ENCODE peak calls at places on chromosome 6, in ten cellular contexts. F is fibroblast of mammary gland, B is HFF-Myc, D is ascending aorta, M is PC-3, S is tibial nerve, W is cardiac fibroblast, C is AG04450, Y is left lung, Z is foreskin fibroblast. O is an unnamed sample.

GRCh38 chr6:151209071-151209831 is 30.5 kb upstream of the AKAP12 start:
- DNase-seq in F (peak), Z (peak), W (no peak), D (no peak), Y (no peak), B (no peak), S (no peak), M (peak), C (no peak), O (no peak)

GRCh38 chr6:39263299-39264037 is 34.2 kb upstream of the KCNK5 start:
- DNase-seq in S (no peak), D (no peak), B (no peak), Z (no peak), F (peak), W (no peak), Y (no peak), C (no peak), M (peak), O (no peak)

GRCh38 chr6:15443119-15443518 is 197.2 kb downstream of the JARID2 start:
- DNase-seq in W (peak), B (peak), M (peak), C (peak), S (no peak), Z (peak), F (peak), Y (no peak), D (no peak), O (peak)

GRCh38 chr6:166903500-166903899 is 52.9 kb downstream of the RNASET2 start:
- DNase-seq in S (no peak), M (no peak), D (no peak), Z (no peak), Y (no peak), B (no peak), C (no peak), F (no peak), W (no peak), O (no peak)

GRCh38 chr6:13375360-13375878 is 47.1 kb upstream of the TBC1D7 start:
- DNase-seq in M (no peak), F (no peak), Z (no peak), S (no peak), B (no peak), Y (no peak), D (no peak), W (no peak), C (no peak), O (no peak)

GRCh38 chr6:30206799-30207618 is 6.2 kb downstream of the TRIM26 start:
- DNase-seq in Z (peak), B (peak), Y (no peak), F (peak), W (peak), D (no peak), M (no peak), C (no peak), S (no peak), O (no peak)

GRCh38 chr6:168206681-168207274 is 112.8 kb downstream of the DACT2 start:
- DNase-seq in Y (no peak), S (no peak), C (no peak), W (no peak), F (no peak), M (no peak), D (no peak), Z (no peak), B (no peak), O (no peak)

GRCh38 chr6:70846207-70846835 is 110.5 kb downstream of the B3GAT2 start:
- DNase-seq in Z (no peak), S (no peak), B (no peak), C (no peak), M (no peak), D (no peak), Y (no peak), F (no peak), W (no peak), O (no peak)

GRCh38 chr6:48016027-48016755 is 94.8 kb downstream of the PTCHD4 start:
- DNase-seq in B (no peak), M (no peak), C (no peak), Z (no peak), W (no peak), F (no peak), S (no peak), D (no peak), Y (no peak), O (no peak)

GRCh38 chr6:6557871-6558270 is 30.6 kb upstream of the LY86 start:
- DNase-seq in M (no peak), Y (no peak), C (no peak), D (no peak), B (no peak), Z (no peak), S (no peak), W (no peak), F (no peak), O (no peak)

GRCh38 chr6:106363401-106364138 is 3.1 kb downstream of the CRYBG1 start:
- DNase-seq in C (no peak), S (no peak), W (no peak), D (no peak), Z (no peak), Y (no peak), M (peak), F (no peak), B (no peak), O (no peak)

GRCh38 chr6:110816677-110817076 is 1.4 kb upstream of the CDK19 start:
- DNase-seq in D (no peak), W (no peak), Z (no peak), B (no peak), S (no peak), F (no peak), C (no peak), Y (no peak), M (no peak), O (no peak)

GRCh38 chr6:110609101-110609500 is 132.7 kb upstream of the SLC22A16 start:
- DNase-seq in B (no peak), C (no peak), Z (no peak), Y (no peak), S (no peak), M (no peak), W (peak), F (no peak), D (no peak), O (no peak)

GRCh38 chr6:144343736-144344428 is 58.7 kb downstream of the UTRN start:
- DNase-seq in W (no peak), D (no peak), Z (no peak), Y (no peak), C (no peak), S (no peak), F (no peak), B (no peak), M (no peak), O (no peak)

GRCh38 chr6:819122-819521 is 126.2 kb upstream of the EXOC2 start:
- DNase-seq in D (no peak), Y (no peak), Z (no peak), M (no peak), S (no peak), C (no peak), W (no peak), F (no peak), B (no peak), O (no peak)

GRCh38 chr6:68046756-68047155 is 588.3 kb upstream of the ADGRB3 start:
- DNase-seq in C (no peak), D (no peak), Y (no peak), M (no peak), Z (no peak), F (no peak), S (no peak), B (no peak), W (no peak), O (no peak)

GRCh38 chr6:142947702-142948480 is 2.9 kb upstream of the HIVEP2 start:
- DNase-seq in M (peak), Y (no peak), D (no peak), W (no peak), B (no peak), C (no peak), Z (no peak), S (no peak), F (no peak), O (no peak)

GRCh38 chr6:143441680-143442359 is 8.7 kb downstream of the ADAT2 start:
- DNase-seq in C (peak), W (peak), D (no peak), S (no peak), M (peak), F (peak), Y (no peak), B (no peak), Z (no peak), O (peak)

GRCh38 chr6:101531538-101531937 is 138.0 kb downstream of the GRIK2 start:
- DNase-seq in D (no peak), C (no peak), F (no peak), Z (no peak), Y (no peak), B (no peak), M (no peak), W (no peak), S (no peak), O (no peak)

GRCh38 chr6:101534386-101534785 is 140.9 kb downstream of the GRIK2 start:
- DNase-seq in D (no peak), Y (no peak), Z (peak), F (peak), B (no peak), C (no peak), W (peak), S (no peak), M (no peak), O (peak)

GRCh38 chr6:101537917-101538316 is 144.4 kb downstream of the GRIK2 start:
- DNase-seq in C (no peak), D (no peak), Z (no peak), W (peak), S (no peak), M (no peak), F (no peak), B (no peak), Y (no peak), O (no peak)

GRCh38 chr6:101539510-101540245 is 146.2 kb downstream of the GRIK2 start:
- DNase-seq in D (no peak), Z (peak), W (peak), C (no peak), S (no peak), M (peak), F (peak), Y (no peak), B (no peak), O (peak)

DNA sequence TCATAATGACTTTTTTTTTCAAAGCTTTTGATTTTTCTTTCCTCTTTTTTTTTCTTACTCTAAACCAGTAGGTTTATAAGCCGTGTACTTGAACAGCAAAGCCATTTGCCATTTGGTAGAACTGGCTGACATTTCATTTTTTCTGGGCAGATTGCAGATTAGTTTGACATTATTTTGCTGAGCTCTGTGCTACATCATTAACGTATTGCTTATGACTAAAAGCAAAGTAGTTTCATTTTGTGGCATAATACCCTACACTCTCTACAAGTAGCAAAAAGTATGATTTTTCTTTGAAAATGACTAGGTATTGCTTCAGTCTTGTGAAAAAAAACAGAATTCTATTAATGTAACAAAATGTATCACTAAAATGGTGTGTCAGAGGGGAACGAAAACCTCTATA is 141.3 kb downstream of the GRIK2 start:
- DNase-seq in Z (no peak), W (peak), M (no peak), Y (no peak), F (peak), S (no peak), B (no peak), D (no peak), C (no peak), O (no peak)
- H3K4me3 ChIP-seq in Z (no peak), W (no peak), M (no peak), Y (no peak), F (no peak), S (no peak), B (no peak), D (no peak), C (peak), O (no peak)

DNA sequence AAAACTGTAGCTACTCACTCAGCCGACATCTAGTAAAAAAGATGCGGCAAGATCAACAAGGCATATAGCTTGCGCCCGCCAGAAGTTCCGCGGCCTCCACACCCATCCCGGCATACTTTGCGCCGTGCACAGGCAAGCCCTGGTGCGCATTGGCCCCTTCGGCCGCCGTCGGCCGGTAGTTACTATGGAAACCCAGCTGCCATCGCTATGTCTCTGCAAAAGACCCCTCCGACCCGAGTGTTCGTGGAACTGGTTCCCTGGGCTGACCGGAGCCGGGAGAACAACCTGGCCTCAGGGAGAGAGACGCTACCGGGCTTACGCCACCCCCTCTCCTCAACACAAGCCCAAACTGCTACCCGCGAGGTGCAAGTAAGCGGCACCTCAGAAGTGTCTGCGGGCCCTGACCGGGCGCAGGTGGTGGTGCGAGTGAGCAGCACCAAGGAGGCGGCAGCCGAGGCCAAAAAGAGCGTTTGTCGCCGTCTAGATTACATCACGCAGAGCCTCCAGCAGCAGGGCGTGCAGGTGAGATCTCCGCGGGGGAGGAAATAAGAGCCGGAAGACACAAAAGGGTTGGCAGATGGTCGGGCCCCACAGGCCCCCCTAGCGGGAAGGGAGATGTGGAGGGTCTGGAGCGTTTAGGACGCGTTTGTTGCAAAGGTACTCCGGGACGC is at the start of gene IRAK1BP1:
- DNase-seq in M (peak), F (peak), D (peak), B (peak), Z (peak), Y (peak), W (peak), S (peak), C (peak), O (no peak)
- TF ChIP-seq CTCF in M (peak), F (no peak), D (no peak), B (peak), Z (no peak), Y (no peak), W (no peak), S (no peak), C (peak), O (no peak)

GRCh38 chr6:24883618-24884017 is 52.1 kb downstream of the RIPOR2 start:
- DNase-seq in C (peak), D (no peak), Z (peak), F (peak), M (peak), S (no peak), Y (no peak), W (peak), B (peak), O (peak)
- H3K4me3 ChIP-seq in C (peak), D (no peak), Z (no peak), F (no peak), M (no peak), S (no peak), Y (no peak), W (no peak), B (no peak), O (no peak)

GRCh38 chr6:17600527-17601388 is 656 bp downstream of the FAM8A1 start:
- DNase-seq in B (no peak), S (peak), M (peak), W (peak), D (peak), Y (peak), Z (no peak), F (peak), C (no peak), O (no peak)

GRCh38 chr6:17602888-17603287 is 2.8 kb downstream of the FAM8A1 start:
- DNase-seq in F (no peak), Z (no peak), C (no peak), D (no peak), B (no peak), M (no peak), S (no peak), Y (no peak), W (no peak), O (no peak)

GRCh38 chr6:17601389-17601703 is 1.2 kb downstream of the FAM8A1 start:
- DNase-seq in B (no peak), M (peak), Z (no peak), D (no peak), Y (no peak), W (peak), F (peak), S (no peak), C (no peak), O (no peak)

GRCh38 chr6:17596085-17596484 is 4.0 kb upstream of the FAM8A1 start:
- DNase-seq in D (no peak), Y (no peak), B (no peak), F (no peak), W (no peak), S (no peak), C (no peak), M (no peak), Z (no peak), O (no peak)

GRCh38 chr6:17599885-17600526 is at the start of gene FAM8A1:
- DNase-seq in M (peak), S (peak), Y (peak), W (peak), D (peak), B (peak), C (peak), F (peak), Z (peak), O (no peak)
- TF ChIP-seq CTCF in M (peak), S (peak), Y (peak), W (peak), D (peak), B (peak), C (peak), F (peak), Z (peak), O (peak)

GRCh38 chr6:122511193-122511924 is 39.8 kb upstream of the SERINC1 start:
- DNase-seq in W (no peak), D (no peak), C (no peak), F (no peak), M (no peak), Z (no peak), Y (no peak), S (no peak), B (no peak), O (no peak)
- H3K4me3 ChIP-seq in W (no peak), D (no peak), C (no peak), F (no peak), M (no peak), Z (no peak), Y (no peak), S (no peak), B (no peak), O (no peak)